ENCODE peak calls at places on chromosomes 2 and 18, in six cellular contexts. W, J, M, A, Z and X are unnamed samples.

GRCh38 chr2:60530228-60530627 is 23.2 kb downstream of the BCL11A start:
- DNase-seq in W (no peak), Z (no peak), M (no peak), A (no peak), J (no peak), X (no peak)

GRCh38 chr2:62142054-62142453 is 53.9 kb upstream of the B3GNT2 start:
- DNase-seq in Z (no peak), M (no peak), J (no peak), A (peak), W (no peak), X (no peak)

GRCh38 chr18:49874238-49874637 is 60.9 kb upstream of the ACAA2 start:
- DNase-seq in Z (no peak), A (no peak), J (no peak), M (no peak), W (no peak), X (no peak)

GRCh38 chr2:58992062-58992736 is 751.1 kb upstream of the FANCL start:
- DNase-seq in A (no peak), J (peak), Z (no peak), W (no peak), M (no peak), X (no peak)

GRCh38 chr2:28403388-28403956 is 10.8 kb downstream of the FOSL2 start:
- DNase-seq in Z (no peak), A (no peak), W (no peak), M (no peak), J (no peak), X (no peak)

GRCh38 chr18:46387426-46388131 is 269.4 kb downstream of the LOXHD1 start:
- DNase-seq in M (no peak), W (no peak), J (no peak), A (no peak), Z (no peak), X (no peak)

GRCh38 chr18:9474103-9474982 is 970 bp upstream of the RALBP1 start:
- DNase-seq in Z (peak), A (no peak), M (no peak), W (no peak), J (peak), X (no peak)

GRCh38 chr2:46163804-46164569 is 133.2 kb upstream of the EPAS1 start:
- DNase-seq in J (no peak), W (no peak), Z (no peak), M (no peak), A (no peak), X (no peak)

GRCh38 chr18:77054288-77054605 is 78.3 kb downstream of the MBP start:
- DNase-seq in M (no peak), J (no peak), A (no peak), Z (no peak), W (no peak), X (no peak)

GRCh38 chr18:60684843-60685513 is 312.4 kb upstream of the MC4R start:
- DNase-seq in W (no peak), J (peak), Z (no peak), A (no peak), M (no peak), X (no peak)

GRCh38 chr2:154097823-154098398 is 226.2 kb downstream of the GALNT13 start:
- DNase-seq in J (no peak), A (no peak), W (no peak), Z (no peak), M (no peak), X (no peak)

GRCh38 chr2:143686585-143687164 is 557.5 kb downstream of the ARHGAP15 start:
- DNase-seq in A (no peak), J (peak), M (no peak), Z (no peak), W (peak), X (no peak)

GRCh38 chr2:43165378-43166025 is 60.9 kb downstream of the ZFP36L2 start:
- DNase-seq in A (no peak), W (no peak), M (no peak), Z (no peak), J (peak), X (no peak)

GRCh38 chr2:50546790-50547189 is 485.1 kb downstream of the NRXN1 start:
- DNase-seq in J (no peak), Z (no peak), W (no peak), A (no peak), M (no peak), X (no peak)

GRCh38 chr2:74498500-74499268 is 719 bp downstream of the LBX2 start:
- DNase-seq in W (no peak), M (no peak), A (no peak), Z (peak), J (no peak), X (no peak)

GRCh38 chr2:222295368-222296041 is 3.3 kb downstream of the PAX3 start:
- DNase-seq in Z (peak), J (no peak), M (no peak), W (no peak), A (no peak), X (no peak)

GRCh38 chr2:158154596-158154995 is 52.9 kb downstream of the UPP2 start:
- DNase-seq in J (no peak), M (no peak), A (no peak), W (no peak), Z (no peak), X (no peak)

GRCh38 chr2:230932556-230933511 is 7.8 kb upstream of the GPR55 start:
- DNase-seq in M (no peak), J (no peak), W (no peak), Z (no peak), A (no peak), X (no peak)
- TF ChIP-seq TAF1 in M (no peak), J (no peak), W (no peak), Z (no peak), A (no peak), X (no peak)

DNA sequence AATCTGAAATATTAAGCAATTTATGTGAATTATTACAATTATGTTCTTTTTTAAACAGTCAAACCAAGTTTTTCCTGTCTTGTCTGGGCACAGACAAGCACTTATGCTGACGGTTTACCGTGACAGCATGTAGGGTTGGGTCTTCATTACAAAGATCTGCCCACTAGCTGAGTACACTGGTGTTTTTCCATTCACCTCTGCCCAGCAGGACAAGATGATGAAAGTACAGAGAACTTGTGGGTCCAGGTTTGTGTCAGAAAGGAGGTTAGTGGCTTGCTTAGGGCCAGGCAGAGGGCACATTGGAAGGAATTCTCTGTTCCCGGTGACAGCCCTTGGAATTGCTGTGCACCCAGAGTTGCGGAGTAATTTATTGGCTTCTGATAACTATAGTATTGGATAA is 14.0 kb downstream of the NABP1 start:
- DNase-seq in A (no peak), M (no peak), J (no peak), Z (no peak), W (no peak), X (no peak)
- TF ChIP-seq POLR2A in A (no peak), M (no peak), J (peak), Z (no peak), W (no peak), X (no peak)

GRCh38 chr2:229970406-229970805 is 48.1 kb downstream of the FBXO36 start:
- DNase-seq in Z (no peak), W (no peak), A (no peak), M (no peak), J (no peak), X (no peak)
- TF ChIP-seq POLR2AphosphoS5 in Z (no peak), W (no peak), A (no peak), M (no peak), J (no peak), X (no peak)

GRCh38 chr2:99856119-99856518 is 286.3 kb downstream of the AFF3 start:
- DNase-seq in J (no peak), W (no peak), Z (no peak), M (no peak), A (no peak), X (no peak)

GRCh38 chr2:99852376-99852934 is 289.9 kb downstream of the AFF3 start:
- DNase-seq in W (no peak), Z (no peak), M (no peak), A (no peak), J (no peak), X (no peak)

GRCh38 chr2:99851091-99851490 is 291.3 kb downstream of the AFF3 start:
- DNase-seq in M (no peak), W (no peak), A (no peak), Z (no peak), J (no peak), X (no peak)

GRCh38 chr2:99851811-99852210 is 290.6 kb downstream of the AFF3 start:
- DNase-seq in M (no peak), J (no peak), Z (no peak), W (no peak), A (no peak), X (no peak)

GRCh38 chr2:99854236-99854852 is 288.0 kb downstream of the AFF3 start:
- DNase-seq in W (no peak), M (no peak), A (no peak), J (no peak), Z (no peak), X (no peak)
- TF ChIP-seq TAF1 in W (no peak), M (no peak), A (no peak), J (no peak), Z (no peak), X (no peak)